ENCODE peak calls at places on chromosomes 4 and X, in six cellular contexts. W is tibial nerve, E is A549, D is ovary, P is stomach, K is upper lobe of left lung. A is an unnamed sample.

GRCh38 chrX:77448170-77448569 is 981 bp downstream of the FGF16 start:
- DNase-seq in W (no peak), E (no peak), D (no peak), P (no peak), K (peak; percentile 66), A (no peak)

GRCh38 chr4:114807759-114808404 is 209.3 kb downstream of the UGT8 start:
- DNase-seq in W (no peak), E (peak; percentile 4), D (no peak), P (peak; percentile 45), K (no peak), A (no peak)

GRCh38 chrX:154135458-154136229 is 8.4 kb upstream of the OPN1LW start:
- DNase-seq in W (no peak), E (no peak), D (no peak), P (no peak), K (no peak), A (no peak)

GRCh38 chr4:54930226-54930625 is 195.2 kb downstream of the KDR start:
- DNase-seq in W (no peak), E (no peak), D (no peak), P (no peak), K (no peak), A (no peak)

GRCh38 chr4:128847074-128847724 is 37.7 kb downstream of the JADE1 start:
- DNase-seq in W (no peak), E (no peak), D (no peak), P (no peak), K (no peak), A (no peak)

GRCh38 chr4:129092636-129093172 is 635 bp downstream of the SCLT1 start:
- DNase-seq in W (no peak), E (no peak), D (no peak), P (no peak), K (no peak), A (no peak)

GRCh38 chr4:6194458-6195195 is 5.7 kb downstream of the JAKMIP1 start:
- DNase-seq in W (no peak), E (no peak), D (no peak), P (no peak), K (no peak), A (peak; percentile 35)

GRCh38 chrX:37685452-37686347 is at the start of gene XK:
- DNase-seq in W (no peak), E (peak; percentile 2), D (peak; percentile 45), P (peak; percentile 65), K (peak; percentile 92), A (peak; percentile 76)

GRCh38 chrX:111519215-111519614 is 7.8 kb downstream of the SERTM2 start:
- DNase-seq in W (no peak), E (no peak), D (no peak), P (no peak), K (no peak), A (no peak)

GRCh38 chrX:120015145-120016067 is 62.1 kb downstream of the RHOXF2B start:
- DNase-seq in W (no peak), E (no peak), D (no peak), P (no peak), K (peak; percentile 61), A (no peak)

GRCh38 chr4:38461342-38461741 is 202.7 kb upstream of the KLF3 start:
- DNase-seq in W (no peak), E (no peak), D (no peak), P (no peak), K (no peak), A (no peak)

GRCh38 chr4:62225972-62226371 is 1025.8 kb downstream of the ADGRL3 start:
- DNase-seq in W (no peak), E (no peak), D (no peak), P (no peak), K (no peak), A (no peak)

DNA sequence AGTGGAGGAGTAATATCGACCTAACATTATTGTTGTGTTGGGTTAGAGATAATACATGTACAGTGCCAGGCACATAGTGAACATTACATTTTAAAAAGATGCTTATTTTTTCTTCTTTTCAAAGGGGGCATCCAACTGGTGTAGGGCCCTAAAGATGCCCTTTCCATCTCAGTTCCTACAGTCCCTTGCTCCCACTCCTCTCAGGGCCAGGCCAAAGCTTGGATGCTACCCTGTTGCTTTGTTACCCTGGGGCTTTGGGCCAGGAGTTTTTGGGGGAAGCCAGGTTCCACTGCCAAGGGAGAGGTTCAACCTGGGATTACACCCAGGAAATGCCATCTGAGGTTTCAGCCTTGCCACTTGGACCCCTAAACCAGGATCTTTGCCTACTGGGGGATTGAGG is 918 bp downstream of the IGSF1 start:
- DNase-seq in W (no peak), E (no peak), D (no peak), P (no peak), K (no peak), A (no peak)
- TF ChIP-seq POLR2A in W (no peak), E (no peak), D (no peak), P (no peak), K (no peak), A (no peak)

DNA sequence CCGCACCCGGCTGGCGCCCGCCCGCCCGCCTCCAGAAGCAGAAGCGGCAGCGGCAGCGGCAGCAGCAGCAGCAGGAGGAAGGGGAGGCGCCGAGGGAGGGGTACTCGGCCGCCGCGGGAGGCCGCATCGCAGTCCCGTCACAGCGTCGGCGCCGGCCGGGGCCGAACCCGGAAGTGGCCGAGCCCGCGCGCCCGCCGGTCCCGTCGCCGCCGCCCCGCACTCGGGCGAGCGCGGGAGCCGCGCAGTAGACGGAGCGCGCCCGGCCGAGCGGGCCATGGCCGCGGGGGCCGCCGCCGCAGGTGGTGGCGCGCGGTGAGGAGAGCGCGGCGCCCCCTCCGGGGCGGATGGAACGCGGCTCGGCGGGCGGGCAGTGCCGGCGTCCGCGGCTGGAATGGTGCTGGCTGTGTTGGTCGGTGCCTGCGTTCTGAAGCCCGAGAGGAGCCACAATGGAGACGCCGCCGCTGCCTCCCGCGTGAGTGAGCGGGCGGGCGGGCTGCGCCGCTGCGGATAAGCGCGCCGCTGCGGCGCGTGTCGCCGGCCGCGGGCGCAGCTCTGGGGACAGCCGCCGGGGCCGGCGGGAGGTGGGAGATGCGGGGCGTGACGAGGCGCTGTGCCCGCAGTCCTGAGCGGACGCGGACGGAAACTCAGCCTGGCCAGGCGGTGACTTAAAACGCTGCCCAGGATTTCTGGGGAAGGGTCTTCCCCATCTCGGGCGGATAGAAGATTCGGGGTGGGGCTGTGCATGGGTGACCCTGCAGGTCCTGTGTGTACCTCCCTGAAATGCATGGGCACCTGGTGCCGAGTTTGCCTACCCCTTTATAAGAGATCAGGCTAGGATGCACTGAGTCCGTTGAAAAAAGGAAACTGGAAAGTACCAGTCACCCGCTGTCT is at the start of gene KLHL2:
- DNase-seq in W (peak; percentile 43), E (peak; percentile 35), D (peak; percentile 80), P (peak; percentile 86), K (peak; percentile 96), A (peak; percentile 88)
- TF ChIP-seq EP300 in W (no peak), E (no peak), D (no peak), P (no peak), K (no peak), A (no peak)

GRCh38 chr4:89111833-89112563 is 665 bp downstream of the TIGD2 start:
- DNase-seq in W (no peak), E (peak; percentile 25), D (no peak), P (no peak), K (no peak), A (no peak)
- TF ChIP-seq POLR2A in W (no peak), E (no peak), D (no peak), P (no peak), K (no peak), A (no peak)

DNA sequence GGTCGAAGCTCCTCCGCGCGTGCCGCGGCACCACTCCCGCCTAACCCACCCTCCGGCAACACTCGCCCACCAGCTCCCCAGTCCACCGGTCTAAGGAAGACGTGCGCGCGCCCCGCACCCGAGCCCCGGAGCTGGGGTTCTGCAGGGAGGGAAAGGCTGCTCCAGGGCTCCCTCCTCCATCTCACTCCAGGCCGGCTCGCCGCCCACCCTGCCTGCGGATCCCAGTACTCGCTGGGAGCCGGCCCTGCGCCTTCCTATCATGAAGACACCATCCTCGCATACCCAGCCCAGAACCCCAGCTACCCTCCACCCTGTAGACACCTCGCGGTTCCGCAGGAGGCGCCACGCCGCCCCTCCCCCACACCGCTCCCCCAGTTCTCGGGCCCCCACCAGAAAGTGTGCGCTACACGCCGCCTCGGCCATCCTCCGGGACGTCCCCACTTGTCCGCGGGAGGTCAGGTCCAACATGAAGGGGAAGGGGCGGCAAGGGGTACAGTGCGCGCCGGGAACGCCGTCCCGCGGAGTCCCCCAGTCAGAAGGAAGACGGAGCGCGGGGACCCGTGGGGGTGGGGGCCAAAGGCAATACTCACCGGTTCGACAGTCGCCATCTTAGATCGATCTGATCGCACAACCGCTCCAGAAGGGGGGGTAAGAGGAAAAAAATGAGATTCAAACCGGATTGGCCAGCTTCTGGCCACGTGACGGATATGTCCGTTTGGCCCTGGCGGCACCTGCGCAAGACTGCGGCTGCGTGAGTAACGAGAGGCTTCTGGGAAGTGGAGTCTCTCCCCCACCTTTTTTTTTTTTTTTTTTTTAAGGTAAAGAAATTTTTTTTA is at the start of gene EIF4E:
- DNase-seq in W (peak; percentile 95), E (peak; percentile 83), D (peak; percentile 94), P (peak; percentile 98), K (peak; percentile 95), A (peak; percentile 99)
- TF ChIP-seq EP300 in W (peak; percentile 59), E (no peak), D (no peak), P (no peak), K (no peak), A (no peak)